ENCODE peak calls at places on chromosomes 3 and 15, in eight cellular contexts. One of them, this sample, is unnamed.

GRCh38 chr3:97914390-97914789 is 57.8 kb downstream of the RIOX2 start:
- DNase-seq in right atrium auricular region: no peak
- DNase-seq in cardiac fibroblast: no peak
- DNase-seq in osteoblast: peak
- DNase-seq in kidney epithelial cell: no peak
- DNase-seq in dorsolateral prefrontal cortex: no peak
- DNase-seq in astrocyte of the cerebellum: no peak
- DNase-seq in breast epithelium: no peak
- DNase-seq in this sample: no peak

GRCh38 chr15:67770098-67770628 is 55.1 kb upstream of the SKOR1 start:
- DNase-seq in dorsolateral prefrontal cortex: no peak
- DNase-seq in right atrium auricular region: no peak
- DNase-seq in osteoblast: no peak
- DNase-seq in kidney epithelial cell: no peak
- DNase-seq in astrocyte of the cerebellum: no peak
- DNase-seq in cardiac fibroblast: no peak
- DNase-seq in breast epithelium: no peak
- DNase-seq in this sample: no peak

GRCh38 chr3:165749817-165750216 is 87.4 kb downstream of the BCHE start:
- DNase-seq in kidney epithelial cell: peak
- DNase-seq in osteoblast: no peak
- DNase-seq in right atrium auricular region: no peak
- DNase-seq in cardiac fibroblast: no peak
- DNase-seq in astrocyte of the cerebellum: no peak
- DNase-seq in dorsolateral prefrontal cortex: no peak
- DNase-seq in breast epithelium: no peak
- DNase-seq in this sample: no peak

GRCh38 chr3:46010519-46011113 is 15.0 kb upstream of the FYCO1 start:
- DNase-seq in astrocyte of the cerebellum: no peak
- DNase-seq in right atrium auricular region: no peak
- DNase-seq in cardiac fibroblast: no peak
- DNase-seq in breast epithelium: no peak
- DNase-seq in osteoblast: no peak
- DNase-seq in kidney epithelial cell: no peak
- DNase-seq in dorsolateral prefrontal cortex: no peak
- DNase-seq in this sample: no peak

GRCh38 chr3:190048831-190049541 is 71.7 kb downstream of the P3H2 start:
- DNase-seq in osteoblast: peak
- DNase-seq in dorsolateral prefrontal cortex: no peak
- DNase-seq in astrocyte of the cerebellum: peak
- DNase-seq in right atrium auricular region: no peak
- DNase-seq in breast epithelium: no peak
- DNase-seq in kidney epithelial cell: peak
- DNase-seq in cardiac fibroblast: peak
- DNase-seq in this sample: no peak

GRCh38 chr3:17033516-17034168 is 148.9 kb downstream of the PLCL2 start:
- DNase-seq in kidney epithelial cell: no peak
- DNase-seq in dorsolateral prefrontal cortex: no peak
- DNase-seq in breast epithelium: no peak
- DNase-seq in right atrium auricular region: no peak
- DNase-seq in astrocyte of the cerebellum: no peak
- DNase-seq in cardiac fibroblast: peak
- DNase-seq in osteoblast: no peak
- DNase-seq in this sample: no peak

GRCh38 chr3:141653872-141654271 is 84.2 kb upstream of the RNF7 start:
- DNase-seq in osteoblast: no peak
- DNase-seq in dorsolateral prefrontal cortex: no peak
- DNase-seq in kidney epithelial cell: no peak
- DNase-seq in astrocyte of the cerebellum: no peak
- DNase-seq in cardiac fibroblast: no peak
- DNase-seq in right atrium auricular region: no peak
- DNase-seq in breast epithelium: no peak
- DNase-seq in this sample: no peak

GRCh38 chr3:40120816-40121215 is 188.7 kb upstream of the EIF1B start:
- DNase-seq in astrocyte of the cerebellum: peak
- DNase-seq in kidney epithelial cell: peak
- DNase-seq in dorsolateral prefrontal cortex: no peak
- DNase-seq in osteoblast: peak
- DNase-seq in cardiac fibroblast: peak
- DNase-seq in right atrium auricular region: no peak
- DNase-seq in breast epithelium: no peak
- DNase-seq in this sample: no peak

GRCh38 chr3:15989419-15989818 is 185.1 kb upstream of the GALNT15 start:
- DNase-seq in cardiac fibroblast: peak
- DNase-seq in dorsolateral prefrontal cortex: no peak
- DNase-seq in right atrium auricular region: no peak
- DNase-seq in astrocyte of the cerebellum: no peak
- DNase-seq in osteoblast: no peak
- DNase-seq in breast epithelium: no peak
- DNase-seq in kidney epithelial cell: no peak
- DNase-seq in this sample: no peak

GRCh38 chr3:123783811-123784210 is 100.3 kb downstream of the MYLK start:
- DNase-seq in astrocyte of the cerebellum: no peak
- DNase-seq in osteoblast: peak
- DNase-seq in breast epithelium: no peak
- DNase-seq in dorsolateral prefrontal cortex: no peak
- DNase-seq in right atrium auricular region: no peak
- DNase-seq in cardiac fibroblast: no peak
- DNase-seq in kidney epithelial cell: no peak
- DNase-seq in this sample: no peak

GRCh38 chr15:68224546-68225250 is 4.8 kb downstream of the CLN6 start:
- DNase-seq in dorsolateral prefrontal cortex: no peak
- DNase-seq in breast epithelium: no peak
- DNase-seq in kidney epithelial cell: no peak
- DNase-seq in right atrium auricular region: peak
- DNase-seq in cardiac fibroblast: no peak
- DNase-seq in osteoblast: no peak
- DNase-seq in astrocyte of the cerebellum: no peak
- DNase-seq in this sample: no peak

GRCh38 chr3:12782172-12782815 is 14.2 kb upstream of the CAND2 start:
- DNase-seq in right atrium auricular region: no peak
- DNase-seq in osteoblast: no peak
- DNase-seq in breast epithelium: no peak
- DNase-seq in dorsolateral prefrontal cortex: no peak
- DNase-seq in kidney epithelial cell: no peak
- DNase-seq in cardiac fibroblast: peak
- DNase-seq in astrocyte of the cerebellum: peak
- DNase-seq in this sample: no peak

GRCh38 chr3:13627681-13628080 is 78.8 kb downstream of the FBLN2 start:
- DNase-seq in osteoblast: peak
- DNase-seq in astrocyte of the cerebellum: no peak
- DNase-seq in kidney epithelial cell: no peak
- DNase-seq in breast epithelium: no peak
- DNase-seq in right atrium auricular region: no peak
- DNase-seq in dorsolateral prefrontal cortex: no peak
- DNase-seq in cardiac fibroblast: no peak
- DNase-seq in this sample: no peak

GRCh38 chr15:41031232-41032078 is 78.2 kb downstream of the CHAC1 start:
- DNase-seq in kidney epithelial cell: no peak
- DNase-seq in right atrium auricular region: no peak
- DNase-seq in breast epithelium: no peak
- DNase-seq in dorsolateral prefrontal cortex: no peak
- DNase-seq in cardiac fibroblast: no peak
- DNase-seq in astrocyte of the cerebellum: no peak
- DNase-seq in osteoblast: peak
- DNase-seq in this sample: no peak

GRCh38 chr3:148903022-148903442 is 37.9 kb downstream of the CPA3 start:
- DNase-seq in dorsolateral prefrontal cortex: no peak
- DNase-seq in osteoblast: peak
- DNase-seq in right atrium auricular region: no peak
- DNase-seq in cardiac fibroblast: no peak
- DNase-seq in breast epithelium: no peak
- DNase-seq in astrocyte of the cerebellum: no peak
- DNase-seq in kidney epithelial cell: no peak
- DNase-seq in this sample: no peak

GRCh38 chr15:101530224-101530958 is 40.9 kb upstream of the PCSK6 start:
- DNase-seq in breast epithelium: no peak
- DNase-seq in right atrium auricular region: peak
- DNase-seq in kidney epithelial cell: no peak
- DNase-seq in osteoblast: no peak
- DNase-seq in cardiac fibroblast: no peak
- DNase-seq in dorsolateral prefrontal cortex: no peak
- DNase-seq in astrocyte of the cerebellum: no peak
- DNase-seq in this sample: no peak
- H3K4me3 ChIP-seq in breast epithelium: no peak
- H3K4me3 ChIP-seq in right atrium auricular region: no peak
- H3K4me3 ChIP-seq in kidney epithelial cell: no peak
- H3K4me3 ChIP-seq in osteoblast: no peak
- H3K4me3 ChIP-seq in cardiac fibroblast: no peak
- H3K4me3 ChIP-seq in dorsolateral prefrontal cortex: no peak
- H3K4me3 ChIP-seq in astrocyte of the cerebellum: no peak
- H3K4me3 ChIP-seq in this sample: no peak

GRCh38 chr3:143001369-143002082 is at the start of gene U2SURP:
- DNase-seq in right atrium auricular region: peak
- DNase-seq in cardiac fibroblast: peak
- DNase-seq in breast epithelium: peak
- DNase-seq in kidney epithelial cell: peak
- DNase-seq in osteoblast: peak
- DNase-seq in astrocyte of the cerebellum: peak
- DNase-seq in dorsolateral prefrontal cortex: peak
- DNase-seq in this sample: peak
- TF ChIP-seq CTCF in right atrium auricular region: no peak
- TF ChIP-seq CTCF in cardiac fibroblast: no peak
- TF ChIP-seq CTCF in breast epithelium: peak
- TF ChIP-seq CTCF in kidney epithelial cell: no peak
- TF ChIP-seq CTCF in osteoblast: no peak
- TF ChIP-seq CTCF in astrocyte of the cerebellum: no peak
- TF ChIP-seq CTCF in dorsolateral prefrontal cortex: no peak
- TF ChIP-seq CTCF in this sample: peak

DNA sequence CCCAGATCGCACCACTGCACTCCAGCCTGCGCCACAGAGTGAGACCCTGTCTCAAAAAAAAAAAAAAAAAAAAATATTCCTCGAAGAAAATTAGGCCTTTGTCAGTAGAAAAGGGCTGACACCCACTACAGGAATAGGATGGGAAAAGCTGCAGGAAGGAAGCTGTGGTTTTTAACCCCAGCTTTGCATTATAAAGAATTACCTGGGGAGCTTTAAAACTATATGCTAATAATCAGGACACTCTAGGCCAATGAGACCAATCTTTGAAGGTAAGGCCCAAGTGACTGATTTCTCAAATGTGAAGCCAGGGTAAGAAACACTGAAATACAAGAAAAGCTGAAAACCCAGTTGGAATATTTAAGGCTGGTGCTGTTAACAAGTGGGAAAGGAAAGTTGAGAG is 74.3 kb downstream of the RBPMS2 start:
- DNase-seq in dorsolateral prefrontal cortex: no peak
- DNase-seq in osteoblast: no peak
- DNase-seq in breast epithelium: no peak
- DNase-seq in kidney epithelial cell: no peak
- DNase-seq in cardiac fibroblast: no peak
- DNase-seq in right atrium auricular region: no peak
- DNase-seq in astrocyte of the cerebellum: no peak
- DNase-seq in this sample: no peak
- H3K4me3 ChIP-seq in dorsolateral prefrontal cortex: peak
- H3K4me3 ChIP-seq in osteoblast: no peak
- H3K4me3 ChIP-seq in breast epithelium: peak
- H3K4me3 ChIP-seq in kidney epithelial cell: no peak
- H3K4me3 ChIP-seq in cardiac fibroblast: peak
- H3K4me3 ChIP-seq in right atrium auricular region: peak
- H3K4me3 ChIP-seq in astrocyte of the cerebellum: peak
- H3K4me3 ChIP-seq in this sample: peak

GRCh38 chr3:54519493-54519892 is 397.1 kb downstream of the CACNA2D3 start:
- DNase-seq in dorsolateral prefrontal cortex: no peak
- DNase-seq in astrocyte of the cerebellum: no peak
- DNase-seq in kidney epithelial cell: no peak
- DNase-seq in right atrium auricular region: no peak
- DNase-seq in osteoblast: no peak
- DNase-seq in breast epithelium: no peak
- DNase-seq in cardiac fibroblast: no peak
- DNase-seq in this sample: no peak

GRCh38 chr3:54515439-54516213 is 393.3 kb downstream of the CACNA2D3 start:
- DNase-seq in kidney epithelial cell: no peak
- DNase-seq in dorsolateral prefrontal cortex: no peak
- DNase-seq in cardiac fibroblast: no peak
- DNase-seq in astrocyte of the cerebellum: no peak
- DNase-seq in osteoblast: no peak
- DNase-seq in breast epithelium: no peak
- DNase-seq in right atrium auricular region: no peak
- DNase-seq in this sample: no peak

GRCh38 chr3:54520060-54520459 is 397.7 kb downstream of the CACNA2D3 start:
- DNase-seq in astrocyte of the cerebellum: no peak
- DNase-seq in right atrium auricular region: no peak
- DNase-seq in breast epithelium: no peak
- DNase-seq in kidney epithelial cell: no peak
- DNase-seq in osteoblast: no peak
- DNase-seq in cardiac fibroblast: no peak
- DNase-seq in dorsolateral prefrontal cortex: no peak
- DNase-seq in this sample: no peak

GRCh38 chr3:54518011-54518675 is 395.8 kb downstream of the CACNA2D3 start:
- DNase-seq in dorsolateral prefrontal cortex: no peak
- DNase-seq in breast epithelium: no peak
- DNase-seq in astrocyte of the cerebellum: no peak
- DNase-seq in osteoblast: no peak
- DNase-seq in kidney epithelial cell: no peak
- DNase-seq in cardiac fibroblast: no peak
- DNase-seq in right atrium auricular region: no peak
- DNase-seq in this sample: no peak

DNA sequence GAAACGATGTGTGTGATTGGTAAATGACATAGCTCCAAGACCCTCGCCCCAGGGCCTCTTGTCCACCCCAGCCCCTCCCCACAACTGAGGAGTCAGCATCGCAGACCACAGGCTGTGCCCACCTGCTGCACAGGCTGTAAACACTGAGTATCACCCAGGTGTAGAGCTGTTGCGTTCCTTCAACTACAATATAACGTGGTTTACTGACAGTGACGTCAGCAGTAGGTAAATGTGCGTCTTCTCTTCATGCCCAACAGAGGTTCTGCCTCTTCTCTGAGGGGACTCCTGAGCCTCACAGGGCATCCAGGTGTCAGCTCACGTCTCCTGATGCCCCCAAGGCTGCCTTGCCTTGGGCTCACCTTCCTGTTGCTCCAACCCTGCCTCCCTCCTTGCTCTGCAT is 395.1 kb downstream of the CACNA2D3 start:
- DNase-seq in dorsolateral prefrontal cortex: no peak
- DNase-seq in breast epithelium: no peak
- DNase-seq in astrocyte of the cerebellum: no peak
- DNase-seq in osteoblast: no peak
- DNase-seq in right atrium auricular region: no peak
- DNase-seq in kidney epithelial cell: no peak
- DNase-seq in cardiac fibroblast: no peak
- DNase-seq in this sample: no peak
- TF ChIP-seq CTCF in dorsolateral prefrontal cortex: no peak
- TF ChIP-seq CTCF in breast epithelium: no peak
- TF ChIP-seq CTCF in astrocyte of the cerebellum: no peak
- TF ChIP-seq CTCF in osteoblast: no peak
- TF ChIP-seq CTCF in right atrium auricular region: no peak
- TF ChIP-seq CTCF in kidney epithelial cell: no peak
- TF ChIP-seq CTCF in cardiac fibroblast: no peak
- TF ChIP-seq CTCF in this sample: no peak

GRCh38 chr3:150759319-150759718 is 3.6 kb downstream of the SIAH2 start:
- DNase-seq in osteoblast: no peak
- DNase-seq in dorsolateral prefrontal cortex: no peak
- DNase-seq in right atrium auricular region: no peak
- DNase-seq in breast epithelium: no peak
- DNase-seq in kidney epithelial cell: no peak
- DNase-seq in astrocyte of the cerebellum: no peak
- DNase-seq in cardiac fibroblast: no peak
- DNase-seq in this sample: no peak
- H3K4me3 ChIP-seq in osteoblast: no peak
- H3K4me3 ChIP-seq in dorsolateral prefrontal cortex: no peak
- H3K4me3 ChIP-seq in right atrium auricular region: no peak
- H3K4me3 ChIP-seq in breast epithelium: no peak
- H3K4me3 ChIP-seq in kidney epithelial cell: no peak
- H3K4me3 ChIP-seq in astrocyte of the cerebellum: no peak
- H3K4me3 ChIP-seq in cardiac fibroblast: no peak
- H3K4me3 ChIP-seq in this sample: no peak

GRCh38 chr15:58934114-58934447 is 602 bp upstream of the SLTM start:
- DNase-seq in osteoblast: peak
- DNase-seq in dorsolateral prefrontal cortex: no peak
- DNase-seq in cardiac fibroblast: no peak
- DNase-seq in kidney epithelial cell: no peak
- DNase-seq in right atrium auricular region: no peak
- DNase-seq in breast epithelium: no peak
- DNase-seq in astrocyte of the cerebellum: no peak
- DNase-seq in this sample: no peak
- TF ChIP-seq CTCF in osteoblast: no peak
- TF ChIP-seq CTCF in dorsolateral prefrontal cortex: no peak
- TF ChIP-seq CTCF in cardiac fibroblast: no peak
- TF ChIP-seq CTCF in kidney epithelial cell: no peak
- TF ChIP-seq CTCF in right atrium auricular region: no peak
- TF ChIP-seq CTCF in breast epithelium: no peak
- TF ChIP-seq CTCF in astrocyte of the cerebellum: no peak
- TF ChIP-seq CTCF in this sample: no peak